ENCODE peak calls at places on chromosomes 6 and 20, in four cellular contexts. M is uterus, Y is adrenal gland, C is Peyer's patch. R is an unnamed sample.

GRCh38 chr6:163741743-163742363 is 327.3 kb downstream of the QKI start:
- DNase-seq in M (no peak), Y (no peak), C (no peak), R (no peak)

GRCh38 chr6:152697634-152698033 is at the start of gene MYCT1:
- DNase-seq in C (no peak), M (no peak), Y (no peak), R (no peak)

GRCh38 chr20:18632196-18632789 is 44.4 kb downstream of the DTD1 start:
- DNase-seq in M (peak), Y (peak), C (peak), R (peak)

GRCh38 chr20:571754-572331 is 28.3 kb upstream of the CSNK2A1 start:
- DNase-seq in Y (peak), C (peak), M (peak), R (peak)

GRCh38 chr6:107353773-107354382 is 105.5 kb downstream of the PDSS2 start:
- DNase-seq in C (no peak), M (no peak), Y (no peak), R (no peak)

GRCh38 chr20:2093883-2094282 is 7.7 kb upstream of the STK35 start:
- DNase-seq in Y (no peak), C (no peak), M (no peak), R (no peak)

GRCh38 chr20:23294671-23295070 is 55.9 kb upstream of the NXT1 start:
- DNase-seq in Y (no peak), M (no peak), C (no peak), R (no peak)

GRCh38 chr20:61046721-61047351 is 205.2 kb upstream of the CDH4 start:
- DNase-seq in M (no peak), Y (no peak), C (no peak), R (no peak)

GRCh38 chr6:111874030-111874425 is 776 bp upstream of the FYN start:
- DNase-seq in Y (no peak), M (no peak), C (peak), R (peak)

GRCh38 chr6:34151321-34152041 is 5.6 kb upstream of the GRM4 start:
- DNase-seq in Y (no peak), M (no peak), C (peak), R (no peak)

GRCh38 chr6:166932116-166932515 is 24.2 kb downstream of the RNASET2 start:
- DNase-seq in C (no peak), Y (no peak), M (no peak), R (no peak)

GRCh38 chr6:7131390-7131789 is 23.6 kb downstream of the RREB1 start:
- DNase-seq in C (no peak), M (no peak), Y (no peak), R (no peak)

GRCh38 chr6:11023032-11023431 is 21.1 kb downstream of the ELOVL2 start:
- DNase-seq in Y (no peak), C (no peak), M (no peak), R (no peak)
- H3K27ac ChIP-seq in Y (no peak), C (no peak), M (no peak), R (no peak)

GRCh38 chr20:59023616-59024015 is 4.4 kb downstream of the TUBB1 start:
- DNase-seq in Y (no peak), C (no peak), M (no peak), R (no peak)

GRCh38 chr20:59025511-59025910 is 6.3 kb downstream of the TUBB1 start:
- DNase-seq in C (no peak), M (no peak), Y (no peak), R (no peak)

GRCh38 chr20:59022754-59023153 is 3.5 kb downstream of the TUBB1 start:
- DNase-seq in C (no peak), M (no peak), Y (no peak), R (no peak)

GRCh38 chr20:59025086-59025485 is 5.9 kb downstream of the TUBB1 start:
- DNase-seq in M (no peak), Y (no peak), C (no peak), R (no peak)

GRCh38 chr20:59024111-59024530 is 4.9 kb downstream of the TUBB1 start:
- DNase-seq in M (no peak), Y (no peak), C (peak), R (no peak)
- TF ChIP-seq POLR2A in M (no peak), Y (no peak), C (no peak), R (no peak)

DNA sequence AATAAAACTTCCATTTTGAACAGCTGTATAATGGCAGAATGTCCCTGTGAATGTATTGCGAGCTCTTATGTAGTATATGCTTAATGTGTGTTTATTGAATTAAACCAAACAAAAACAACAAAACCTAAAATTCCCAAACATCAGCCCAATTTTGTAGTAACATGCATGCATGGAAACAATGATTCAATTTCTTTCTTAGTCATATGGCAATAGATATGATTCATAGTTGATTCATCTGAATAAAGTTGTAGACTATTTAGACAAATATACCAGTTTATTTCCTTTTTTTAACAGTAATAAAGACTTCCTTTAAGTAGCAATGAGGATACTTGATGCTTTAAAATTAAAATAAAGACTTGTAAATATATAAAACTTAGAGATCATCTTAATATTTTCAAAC is 670.6 kb downstream of the CD109 start:
- DNase-seq in Y (no peak), M (no peak), C (no peak), R (no peak)
- H3K27ac ChIP-seq in Y (no peak), M (no peak), C (no peak), R (no peak)

DNA sequence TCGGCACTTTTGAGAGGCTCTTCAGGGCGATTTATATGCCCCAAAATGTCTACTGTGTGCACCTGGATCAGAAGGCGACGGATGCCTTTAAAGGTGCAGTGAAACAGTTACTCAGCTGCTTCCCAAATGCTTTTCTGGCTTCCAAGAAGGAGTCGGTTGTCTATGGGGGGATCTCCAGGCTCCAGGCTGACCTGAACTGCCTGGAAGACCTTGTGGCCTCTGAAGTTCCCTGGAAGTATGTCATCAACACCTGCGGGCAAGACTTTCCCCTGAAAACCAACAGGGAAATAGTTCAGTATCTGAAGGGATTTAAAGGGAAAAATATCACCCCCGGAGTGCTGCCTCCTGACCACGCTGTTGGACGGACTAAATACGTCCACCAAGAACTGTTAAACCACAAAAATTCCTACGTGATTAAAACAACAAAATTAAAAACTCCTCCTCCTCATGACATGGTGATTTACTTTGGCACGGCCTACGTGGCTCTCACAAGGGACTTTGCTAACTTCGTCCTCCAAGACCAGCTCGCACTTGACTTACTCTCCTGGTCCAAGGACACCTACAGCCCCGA is 8.2 kb downstream of the GCNT2 start:
- DNase-seq in C (peak), Y (no peak), M (no peak), R (no peak)
- TF ChIP-seq POLR2A in C (no peak), Y (no peak), M (no peak), R (no peak)

DNA sequence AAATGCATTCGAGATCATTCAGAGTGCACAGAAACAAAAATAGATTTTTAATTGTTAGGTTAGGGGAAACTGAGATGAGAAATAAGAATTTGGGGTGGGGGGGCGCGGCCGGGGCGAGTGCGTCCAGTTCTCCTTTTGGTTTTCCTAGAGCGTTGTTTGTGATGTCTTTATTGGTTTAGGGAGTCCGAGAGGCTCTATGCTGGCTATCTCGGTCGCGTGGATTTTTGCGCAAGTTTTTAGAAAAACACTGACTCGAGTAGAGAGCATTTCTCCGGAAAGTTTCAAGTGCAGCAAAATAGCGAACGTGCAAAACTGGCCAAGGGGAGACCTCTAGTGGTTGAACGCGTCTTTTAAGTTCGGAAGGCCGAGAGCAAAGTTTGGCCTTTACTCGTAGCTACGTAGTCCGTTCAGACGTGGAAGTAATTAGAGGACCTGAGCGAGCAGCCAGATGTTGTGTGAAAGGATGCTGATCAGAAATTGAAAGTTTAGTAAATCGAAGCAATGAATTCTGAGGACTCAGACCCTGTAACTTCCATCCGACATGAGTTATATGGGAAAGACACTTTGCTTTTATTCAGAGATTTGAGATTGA is 2.6 kb downstream of the L3MBTL3 start:
- DNase-seq in Y (peak), C (peak), M (peak), R (peak)
- H3K27ac ChIP-seq in Y (peak), C (peak), M (peak), R (peak)

GRCh38 chr6:12891595-12891994 is 175.0 kb downstream of the PHACTR1 start:
- DNase-seq in C (no peak), Y (no peak), M (no peak), R (no peak)
- TF ChIP-seq POLR2A in C (no peak), Y (no peak), M (no peak), R (no peak)

DNA sequence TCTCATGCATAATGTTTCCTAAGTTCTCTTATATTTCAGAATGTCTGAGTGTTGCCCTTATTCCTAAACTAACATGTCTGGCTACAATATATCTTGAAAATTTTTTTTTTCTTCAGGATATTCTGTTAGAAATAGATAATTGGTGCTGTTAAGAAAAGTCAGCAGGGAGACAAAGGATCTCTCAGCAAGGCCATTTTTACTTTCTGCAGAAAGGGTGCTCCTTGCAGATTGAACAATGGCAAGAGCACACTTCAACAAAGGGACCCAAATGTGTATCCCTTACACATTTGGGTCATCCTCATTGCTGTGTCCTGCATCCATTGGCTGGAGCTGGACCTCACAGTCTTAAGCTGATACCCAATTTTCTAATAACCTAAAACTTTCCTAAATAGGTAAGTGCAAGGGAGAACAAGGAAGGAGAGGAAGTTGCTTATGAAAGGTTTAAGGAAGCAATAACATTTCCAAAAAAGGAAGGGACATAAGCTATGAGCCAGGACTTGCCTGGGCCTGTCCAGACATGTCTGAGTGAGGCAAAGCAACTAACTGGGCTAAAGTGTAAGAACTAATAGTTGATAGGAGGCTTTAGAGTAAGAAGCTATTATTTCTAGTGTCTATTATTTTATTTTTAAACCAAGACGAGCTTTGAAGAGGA is 429.6 kb downstream of the BCKDHB start:
- DNase-seq in M (no peak), C (no peak), Y (no peak), R (no peak)
- H3K27ac ChIP-seq in M (no peak), C (no peak), Y (no peak), R (no peak)

GRCh38 chr20:51666126-51666525 is 102.1 kb downstream of the ATP9A start:
- DNase-seq in M (no peak), C (no peak), Y (no peak), R (no peak)

GRCh38 chr20:51660741-51661608 is 107.2 kb downstream of the ATP9A start:
- DNase-seq in C (no peak), Y (no peak), M (no peak), R (no peak)

GRCh38 chr20:51659491-51660050 is 108.6 kb downstream of the ATP9A start:
- DNase-seq in C (no peak), Y (no peak), M (no peak), R (no peak)

GRCh38 chr20:51665543-51666118 is 102.6 kb downstream of the ATP9A start:
- DNase-seq in Y (no peak), M (no peak), C (no peak), R (no peak)

DNA sequence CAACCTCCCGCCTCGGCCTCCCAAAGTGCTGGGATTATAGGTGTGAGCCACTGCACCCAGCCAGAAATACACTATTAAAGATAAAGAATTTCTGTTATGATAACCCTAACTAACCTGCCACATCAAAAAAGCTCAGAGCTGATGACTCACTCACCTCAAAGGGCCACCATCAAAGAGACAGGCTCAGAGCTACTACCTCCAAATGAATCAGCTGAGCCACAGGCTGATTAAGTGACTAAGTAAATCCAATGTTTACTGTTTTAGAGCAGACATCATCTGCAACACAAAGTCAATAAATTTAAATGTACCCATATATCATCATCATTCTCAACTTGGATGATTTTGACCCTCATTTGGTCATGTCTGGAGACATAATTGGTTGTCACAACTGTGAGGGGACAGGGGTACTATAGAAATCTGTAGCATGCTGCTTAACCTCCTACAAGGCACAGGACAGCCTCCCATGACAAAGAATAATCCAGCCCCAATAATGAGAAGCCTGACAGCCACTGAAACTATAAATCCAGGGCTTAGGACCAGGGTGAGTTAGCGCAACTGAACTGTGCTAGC is 106.5 kb downstream of the ATP9A start:
- DNase-seq in Y (no peak), M (no peak), C (no peak), R (no peak)
- TF ChIP-seq POLR2A in Y (no peak), M (no peak), C (no peak), R (no peak)

DNA sequence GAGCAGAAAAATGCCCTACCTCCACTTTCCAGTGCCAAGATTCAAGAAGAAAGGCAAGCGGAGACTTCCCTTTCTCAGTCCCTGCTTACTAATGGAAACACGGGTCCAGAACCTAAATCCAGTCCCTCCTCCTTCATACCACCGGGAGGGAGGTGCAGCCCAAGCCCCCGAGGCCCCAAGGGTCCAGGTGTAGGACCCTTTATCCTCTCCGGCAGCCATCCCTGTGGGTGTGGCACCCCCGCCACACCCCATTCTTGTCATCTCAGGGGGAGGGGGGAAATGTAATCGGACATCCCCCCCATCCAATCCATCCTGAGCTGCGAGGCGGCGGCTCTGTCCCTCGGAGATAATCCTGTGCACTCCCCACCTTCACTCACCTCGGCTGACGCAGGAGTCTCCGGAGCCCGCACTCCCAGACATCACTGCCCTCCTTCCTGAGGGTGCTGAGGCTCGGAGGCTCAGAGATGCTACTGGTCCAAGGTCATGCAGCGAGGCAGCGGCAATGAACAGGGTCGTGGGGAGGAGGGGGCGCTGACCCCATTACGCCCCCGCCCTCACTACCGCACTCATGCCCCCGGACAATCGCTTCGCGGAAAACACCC is 620 bp downstream of the ADISSP start:
- DNase-seq in M (no peak), C (no peak), Y (no peak), R (peak)
- H3K27ac ChIP-seq in M (peak), C (peak), Y (no peak), R (peak)

GRCh38 chr6:42727627-42728026 is 5.2 kb upstream of the PRPH2 start:
- DNase-seq in Y (no peak), M (peak), C (no peak), R (no peak)
- TF ChIP-seq POLR2A in Y (no peak), M (no peak), C (no peak), R (no peak)

R was measured in transverse colon.